ENCODE peak calls at places on chromosomes 12 and 14, in seven cellular contexts. One of them, this sample, is unnamed.
A peak's percentile ranks its signal among the peaks of the same experiment; 100 is the strongest.

GRCh38 chr14:91885113-91885712 is 17.9 kb upstream of the TC2N start:
- ATAC-seq in natural killer cell treated with Interleukin-12 subunit alpha and Interleukin-12 subunit beta and Interleukin-15 and Interleukin-18, amount 100 ng/mL, for 72 hours: no peak
- ATAC-seq in left colon: no peak
- ATAC-seq in IMR-90: no peak
- ATAC-seq in CD8-positive, alpha-beta T cell: no peak
- ATAC-seq in foreskin keratinocyte: no peak
- ATAC-seq in sciatic nerve: peak; percentile 13
- ATAC-seq in this sample: no peak

GRCh38 chr14:100369019-100369418 is 45.9 kb downstream of the SLC25A47 start:
- ATAC-seq in sciatic nerve: no peak
- ATAC-seq in IMR-90: no peak
- ATAC-seq in foreskin keratinocyte: no peak
- ATAC-seq in left colon: no peak
- ATAC-seq in CD8-positive, alpha-beta T cell: no peak
- ATAC-seq in natural killer cell treated with Interleukin-12 subunit alpha and Interleukin-12 subunit beta and Interleukin-15 and Interleukin-18, amount 100 ng/mL, for 72 hours: no peak
- ATAC-seq in this sample: no peak

GRCh38 chr12:48486261-48486660 is 4.0 kb downstream of the C12orf54 start:
- ATAC-seq in left colon: no peak
- ATAC-seq in natural killer cell treated with Interleukin-12 subunit alpha and Interleukin-12 subunit beta and Interleukin-15 and Interleukin-18, amount 100 ng/mL, for 72 hours: no peak
- ATAC-seq in CD8-positive, alpha-beta T cell: no peak
- ATAC-seq in IMR-90: no peak
- ATAC-seq in sciatic nerve: no peak
- ATAC-seq in foreskin keratinocyte: peak; percentile 68
- ATAC-seq in this sample: no peak

GRCh38 chr14:103422981-103423600 is 37.9 kb downstream of the MARK3 start:
- ATAC-seq in sciatic nerve: no peak
- ATAC-seq in left colon: no peak
- ATAC-seq in natural killer cell treated with Interleukin-12 subunit alpha and Interleukin-12 subunit beta and Interleukin-15 and Interleukin-18, amount 100 ng/mL, for 72 hours: peak; percentile 74
- ATAC-seq in IMR-90: peak; percentile 68
- ATAC-seq in CD8-positive, alpha-beta T cell: no peak
- ATAC-seq in foreskin keratinocyte: no peak
- ATAC-seq in this sample: no peak

GRCh38 chr12:107360472-107360871 is 267.1 kb upstream of the CRY1 start:
- ATAC-seq in sciatic nerve: no peak
- ATAC-seq in CD8-positive, alpha-beta T cell: no peak
- ATAC-seq in left colon: no peak
- ATAC-seq in natural killer cell treated with Interleukin-12 subunit alpha and Interleukin-12 subunit beta and Interleukin-15 and Interleukin-18, amount 100 ng/mL, for 72 hours: no peak
- ATAC-seq in IMR-90: no peak
- ATAC-seq in foreskin keratinocyte: peak; percentile 64
- ATAC-seq in this sample: no peak

GRCh38 chr14:97311411-97311810 is 514.2 kb downstream of the VRK1 start:
- ATAC-seq in sciatic nerve: no peak
- ATAC-seq in natural killer cell treated with Interleukin-12 subunit alpha and Interleukin-12 subunit beta and Interleukin-15 and Interleukin-18, amount 100 ng/mL, for 72 hours: no peak
- ATAC-seq in CD8-positive, alpha-beta T cell: no peak
- ATAC-seq in left colon: no peak
- ATAC-seq in IMR-90: no peak
- ATAC-seq in foreskin keratinocyte: no peak
- ATAC-seq in this sample: no peak

GRCh38 chr12:94372379-94372930 is 87.2 kb downstream of the CEP83 start:
- ATAC-seq in left colon: no peak
- ATAC-seq in natural killer cell treated with Interleukin-12 subunit alpha and Interleukin-12 subunit beta and Interleukin-15 and Interleukin-18, amount 100 ng/mL, for 72 hours: peak; percentile 87
- ATAC-seq in sciatic nerve: no peak
- ATAC-seq in IMR-90: no peak
- ATAC-seq in foreskin keratinocyte: no peak
- ATAC-seq in CD8-positive, alpha-beta T cell: no peak
- ATAC-seq in this sample: peak; percentile 71

GRCh38 chr14:37890095-37890494 is 294.7 kb downstream of the TTC6 start:
- ATAC-seq in CD8-positive, alpha-beta T cell: no peak
- ATAC-seq in foreskin keratinocyte: no peak
- ATAC-seq in natural killer cell treated with Interleukin-12 subunit alpha and Interleukin-12 subunit beta and Interleukin-15 and Interleukin-18, amount 100 ng/mL, for 72 hours: no peak
- ATAC-seq in IMR-90: no peak
- ATAC-seq in sciatic nerve: no peak
- ATAC-seq in left colon: no peak
- ATAC-seq in this sample: no peak

GRCh38 chr14:40268236-40268635 is 836.0 kb upstream of the FBXO33 start:
- ATAC-seq in sciatic nerve: no peak
- ATAC-seq in IMR-90: no peak
- ATAC-seq in CD8-positive, alpha-beta T cell: no peak
- ATAC-seq in natural killer cell treated with Interleukin-12 subunit alpha and Interleukin-12 subunit beta and Interleukin-15 and Interleukin-18, amount 100 ng/mL, for 72 hours: no peak
- ATAC-seq in left colon: no peak
- ATAC-seq in foreskin keratinocyte: no peak
- ATAC-seq in this sample: no peak

GRCh38 chr14:71855399-71856036 is 76.7 kb upstream of the RGS6 start:
- ATAC-seq in CD8-positive, alpha-beta T cell: no peak
- ATAC-seq in natural killer cell treated with Interleukin-12 subunit alpha and Interleukin-12 subunit beta and Interleukin-15 and Interleukin-18, amount 100 ng/mL, for 72 hours: peak; percentile 63
- ATAC-seq in IMR-90: peak; percentile 75
- ATAC-seq in sciatic nerve: peak; percentile 57
- ATAC-seq in foreskin keratinocyte: peak; percentile 64
- ATAC-seq in left colon: peak; percentile 74
- ATAC-seq in this sample: no peak

GRCh38 chr12:15648564-15648963 is 140.6 kb downstream of the EPS8 start:
- ATAC-seq in left colon: no peak
- ATAC-seq in natural killer cell treated with Interleukin-12 subunit alpha and Interleukin-12 subunit beta and Interleukin-15 and Interleukin-18, amount 100 ng/mL, for 72 hours: no peak
- ATAC-seq in IMR-90: no peak
- ATAC-seq in sciatic nerve: no peak
- ATAC-seq in CD8-positive, alpha-beta T cell: no peak
- ATAC-seq in foreskin keratinocyte: no peak
- ATAC-seq in this sample: no peak

GRCh38 chr12:72995616-72996015 is 723.4 kb downstream of the TRHDE start:
- ATAC-seq in left colon: no peak
- ATAC-seq in IMR-90: no peak
- ATAC-seq in foreskin keratinocyte: no peak
- ATAC-seq in natural killer cell treated with Interleukin-12 subunit alpha and Interleukin-12 subunit beta and Interleukin-15 and Interleukin-18, amount 100 ng/mL, for 72 hours: no peak
- ATAC-seq in sciatic nerve: no peak
- ATAC-seq in CD8-positive, alpha-beta T cell: no peak
- ATAC-seq in this sample: no peak

GRCh38 chr14:101854366-101854765 is 92.9 kb downstream of the PPP2R5C start:
- ATAC-seq in sciatic nerve: no peak
- ATAC-seq in natural killer cell treated with Interleukin-12 subunit alpha and Interleukin-12 subunit beta and Interleukin-15 and Interleukin-18, amount 100 ng/mL, for 72 hours: peak; percentile 73
- ATAC-seq in IMR-90: no peak
- ATAC-seq in left colon: peak; percentile 72
- ATAC-seq in CD8-positive, alpha-beta T cell: peak; percentile 72
- ATAC-seq in foreskin keratinocyte: no peak
- ATAC-seq in this sample: no peak

GRCh38 chr12:30996255-30996654 is 69.7 kb downstream of the TSPAN11 start:
- ATAC-seq in left colon: no peak
- ATAC-seq in CD8-positive, alpha-beta T cell: no peak
- ATAC-seq in foreskin keratinocyte: no peak
- ATAC-seq in IMR-90: peak; percentile 73
- ATAC-seq in sciatic nerve: no peak
- ATAC-seq in natural killer cell treated with Interleukin-12 subunit alpha and Interleukin-12 subunit beta and Interleukin-15 and Interleukin-18, amount 100 ng/mL, for 72 hours: no peak
- ATAC-seq in this sample: no peak

GRCh38 chr12:30438526-30439120 is 257.0 kb downstream of the IPO8 start:
- ATAC-seq in sciatic nerve: no peak
- ATAC-seq in foreskin keratinocyte: no peak
- ATAC-seq in left colon: no peak
- ATAC-seq in natural killer cell treated with Interleukin-12 subunit alpha and Interleukin-12 subunit beta and Interleukin-15 and Interleukin-18, amount 100 ng/mL, for 72 hours: no peak
- ATAC-seq in IMR-90: no peak
- ATAC-seq in CD8-positive, alpha-beta T cell: no peak
- ATAC-seq in this sample: no peak

GRCh38 chr12:25806271-25806670 is 152.2 kb upstream of the RASSF8 start:
- ATAC-seq in natural killer cell treated with Interleukin-12 subunit alpha and Interleukin-12 subunit beta and Interleukin-15 and Interleukin-18, amount 100 ng/mL, for 72 hours: peak; percentile 83
- ATAC-seq in CD8-positive, alpha-beta T cell: no peak
- ATAC-seq in left colon: no peak
- ATAC-seq in sciatic nerve: no peak
- ATAC-seq in foreskin keratinocyte: no peak
- ATAC-seq in IMR-90: no peak
- ATAC-seq in this sample: no peak

GRCh38 chr12:120342156-120342555 is 14.6 kb upstream of the PLA2G1B start:
- ATAC-seq in sciatic nerve: peak; percentile 68
- ATAC-seq in left colon: no peak
- ATAC-seq in IMR-90: no peak
- ATAC-seq in CD8-positive, alpha-beta T cell: no peak
- ATAC-seq in foreskin keratinocyte: no peak
- ATAC-seq in natural killer cell treated with Interleukin-12 subunit alpha and Interleukin-12 subunit beta and Interleukin-15 and Interleukin-18, amount 100 ng/mL, for 72 hours: no peak
- ATAC-seq in this sample: no peak

GRCh38 chr12:46674818-46675217 is 151.0 kb downstream of the SLC38A4 start:
- ATAC-seq in CD8-positive, alpha-beta T cell: no peak
- ATAC-seq in IMR-90: no peak
- ATAC-seq in sciatic nerve: no peak
- ATAC-seq in natural killer cell treated with Interleukin-12 subunit alpha and Interleukin-12 subunit beta and Interleukin-15 and Interleukin-18, amount 100 ng/mL, for 72 hours: no peak
- ATAC-seq in left colon: no peak
- ATAC-seq in foreskin keratinocyte: peak; percentile 56
- ATAC-seq in this sample: no peak

GRCh38 chr12:47892819-47893218 is 12.0 kb downstream of the VDR start:
- ATAC-seq in foreskin keratinocyte: no peak
- ATAC-seq in sciatic nerve: peak; percentile 21
- ATAC-seq in CD8-positive, alpha-beta T cell: no peak
- ATAC-seq in left colon: no peak
- ATAC-seq in natural killer cell treated with Interleukin-12 subunit alpha and Interleukin-12 subunit beta and Interleukin-15 and Interleukin-18, amount 100 ng/mL, for 72 hours: no peak
- ATAC-seq in IMR-90: peak; percentile 27
- ATAC-seq in this sample: no peak

GRCh38 chr12:131783915-131784541 is 44.2 kb upstream of the MMP17 start:
- ATAC-seq in natural killer cell treated with Interleukin-12 subunit alpha and Interleukin-12 subunit beta and Interleukin-15 and Interleukin-18, amount 100 ng/mL, for 72 hours: no peak
- ATAC-seq in CD8-positive, alpha-beta T cell: no peak
- ATAC-seq in IMR-90: peak; percentile 80
- ATAC-seq in left colon: no peak
- ATAC-seq in foreskin keratinocyte: peak; percentile 92
- ATAC-seq in sciatic nerve: no peak
- ATAC-seq in this sample: peak; percentile 90

GRCh38 chr12:75556306-75556899 is 45.0 kb upstream of the KRR1 start:
- ATAC-seq in IMR-90: no peak
- ATAC-seq in left colon: no peak
- ATAC-seq in CD8-positive, alpha-beta T cell: no peak
- ATAC-seq in foreskin keratinocyte: no peak
- ATAC-seq in sciatic nerve: no peak
- ATAC-seq in natural killer cell treated with Interleukin-12 subunit alpha and Interleukin-12 subunit beta and Interleukin-15 and Interleukin-18, amount 100 ng/mL, for 72 hours: no peak
- ATAC-seq in this sample: no peak

GRCh38 chr14:99791476-99792283 is 1.5 kb upstream of the EML1 start:
- ATAC-seq in natural killer cell treated with Interleukin-12 subunit alpha and Interleukin-12 subunit beta and Interleukin-15 and Interleukin-18, amount 100 ng/mL, for 72 hours: no peak
- ATAC-seq in foreskin keratinocyte: no peak
- ATAC-seq in sciatic nerve: peak; percentile 33
- ATAC-seq in CD8-positive, alpha-beta T cell: no peak
- ATAC-seq in left colon: no peak
- ATAC-seq in IMR-90: no peak
- ATAC-seq in this sample: no peak

GRCh38 chr12:21523148-21523547 is 2.9 kb upstream of the SPX start:
- ATAC-seq in IMR-90: no peak
- ATAC-seq in CD8-positive, alpha-beta T cell: no peak
- ATAC-seq in sciatic nerve: no peak
- ATAC-seq in left colon: no peak
- ATAC-seq in foreskin keratinocyte: no peak
- ATAC-seq in natural killer cell treated with Interleukin-12 subunit alpha and Interleukin-12 subunit beta and Interleukin-15 and Interleukin-18, amount 100 ng/mL, for 72 hours: no peak
- ATAC-seq in this sample: no peak

GRCh38 chr14:66483322-66483721 is 2.8 kb upstream of the CCDC196 start:
- ATAC-seq in foreskin keratinocyte: no peak
- ATAC-seq in left colon: no peak
- ATAC-seq in CD8-positive, alpha-beta T cell: no peak
- ATAC-seq in IMR-90: no peak
- ATAC-seq in sciatic nerve: peak; percentile 94
- ATAC-seq in natural killer cell treated with Interleukin-12 subunit alpha and Interleukin-12 subunit beta and Interleukin-15 and Interleukin-18, amount 100 ng/mL, for 72 hours: no peak
- ATAC-seq in this sample: no peak

GRCh38 chr12:25241171-25242020 is 9.3 kb downstream of the KRAS start:
- ATAC-seq in sciatic nerve: peak; percentile 66
- ATAC-seq in IMR-90: peak; percentile 68
- ATAC-seq in left colon: peak; percentile 30
- ATAC-seq in CD8-positive, alpha-beta T cell: peak; percentile 94
- ATAC-seq in foreskin keratinocyte: peak; percentile 44
- ATAC-seq in natural killer cell treated with Interleukin-12 subunit alpha and Interleukin-12 subunit beta and Interleukin-15 and Interleukin-18, amount 100 ng/mL, for 72 hours: peak; percentile 17
- ATAC-seq in this sample: no peak

GRCh38 chr14:93096923-93097322 is 18.8 kb downstream of the ITPK1 start:
- ATAC-seq in IMR-90: no peak
- ATAC-seq in CD8-positive, alpha-beta T cell: no peak
- ATAC-seq in sciatic nerve: no peak
- ATAC-seq in natural killer cell treated with Interleukin-12 subunit alpha and Interleukin-12 subunit beta and Interleukin-15 and Interleukin-18, amount 100 ng/mL, for 72 hours: no peak
- ATAC-seq in foreskin keratinocyte: no peak
- ATAC-seq in left colon: no peak
- ATAC-seq in this sample: no peak

GRCh38 chr14:99527026-99527425 is 45.8 kb downstream of the CCNK start:
- ATAC-seq in sciatic nerve: no peak
- ATAC-seq in natural killer cell treated with Interleukin-12 subunit alpha and Interleukin-12 subunit beta and Interleukin-15 and Interleukin-18, amount 100 ng/mL, for 72 hours: no peak
- ATAC-seq in IMR-90: no peak
- ATAC-seq in left colon: no peak
- ATAC-seq in foreskin keratinocyte: no peak
- ATAC-seq in CD8-positive, alpha-beta T cell: no peak
- ATAC-seq in this sample: no peak

This sample was measured in stimulated activated memory B cell treated with anti-CD40 and anti-IgM and Interleukin-4, amounts not matched to agents 10 μg/mL and 1 μg/mL and 100 μg/mL, for 72 hours.